ENCODE peak calls at places on chromosomes 2 and 18, in six cellular contexts. S is K562, U is adrenal gland, G is Peyer's patch, H is heart left ventricle, K is ovary. I is an unnamed sample.

GRCh38 chr2:233093721-233094120 is 33.6 kb downstream of the INPP5D start:
- DNase-seq in U (peak; percentile 5), H (no peak), K (no peak), G (no peak), S (no peak), I (no peak)

GRCh38 chr2:101080214-101081068 is 70.7 kb downstream of the TBC1D8 start:
- DNase-seq in H (no peak), S (no peak), U (no peak), K (no peak), G (no peak), I (no peak)

GRCh38 chr2:61707984-61708852 is 145.6 kb downstream of the FAM161A start:
- DNase-seq in K (no peak), G (no peak), S (no peak), H (no peak), U (peak; percentile 43), I (no peak)

GRCh38 chr18:76503595-76503994 is 8.6 kb upstream of the ZNF516 start:
- DNase-seq in K (no peak), U (no peak), G (no peak), H (no peak), S (no peak), I (no peak)

GRCh38 chr2:220509921-220510320 is 882.5 kb downstream of the SLC4A3 start:
- DNase-seq in H (no peak), K (no peak), U (no peak), S (no peak), G (no peak), I (no peak)

GRCh38 chr18:48547456-48548403 is 8.9 kb downstream of the CTIF start:
- DNase-seq in H (peak; percentile 35), U (peak; percentile 48), S (peak; percentile 19), K (no peak), G (no peak), I (no peak)

GRCh38 chr18:52615321-52615720 is 275.3 kb downstream of the DCC start:
- DNase-seq in U (no peak), H (no peak), G (no peak), K (no peak), S (no peak), I (no peak)

GRCh38 chr2:162293122-162293781 is 25.2 kb downstream of the IFIH1 start:
- DNase-seq in G (no peak), H (no peak), K (no peak), U (no peak), S (no peak), I (no peak)

GRCh38 chr2:65437392-65438135 is 5.2 kb upstream of the SPRED2 start:
- DNase-seq in S (peak; percentile 20), H (no peak), K (no peak), G (no peak), U (no peak), I (no peak)

GRCh38 chr18:41695441-41695840 is 259.6 kb upstream of the PIK3C3 start:
- DNase-seq in H (no peak), K (no peak), S (no peak), U (no peak), G (no peak), I (no peak)

GRCh38 chr2:237126519-237126918 is 40.8 kb downstream of the COPS8 start:
- DNase-seq in G (no peak), S (no peak), H (no peak), K (no peak), U (no peak), I (no peak)

GRCh38 chr18:7817596-7817995 is 250.5 kb downstream of the PTPRM start:
- DNase-seq in U (no peak), S (no peak), K (no peak), G (no peak), H (no peak), I (no peak)

GRCh38 chr2:32810909-32811495 is 135.8 kb upstream of the LTBP1 start:
- DNase-seq in H (no peak), K (no peak), U (no peak), S (no peak), G (no peak), I (no peak)

GRCh38 chr2:113863166-113863565 is 26.7 kb upstream of the ACTR3 start:
- DNase-seq in U (no peak), S (no peak), K (no peak), G (no peak), H (no peak), I (no peak)

GRCh38 chr2:215615067-215615828 is 179.4 kb upstream of the FN1 start:
- DNase-seq in U (no peak), S (no peak), H (no peak), G (no peak), K (no peak), I (no peak)

GRCh38 chr2:121626777-121627524 is 22.3 kb downstream of the CLASP1 start:
- DNase-seq in K (no peak), U (peak; percentile 71), G (no peak), S (no peak), H (no peak), I (no peak)

GRCh38 chr2:69310267-69310666 is 76.8 kb downstream of the GFPT1 start:
- DNase-seq in U (no peak), K (no peak), H (no peak), S (no peak), G (no peak), I (no peak)

GRCh38 chr18:292271-292670 is 24.4 kb upstream of the THOC1 start:
- DNase-seq in H (no peak), S (no peak), G (no peak), K (no peak), U (no peak), I (no peak)

GRCh38 chr2:241680827-241681599 is 5.6 kb downstream of the DTYMK start:
- DNase-seq in K (no peak), G (no peak), U (peak; percentile 77), H (no peak), S (no peak), I (no peak)

DNA sequence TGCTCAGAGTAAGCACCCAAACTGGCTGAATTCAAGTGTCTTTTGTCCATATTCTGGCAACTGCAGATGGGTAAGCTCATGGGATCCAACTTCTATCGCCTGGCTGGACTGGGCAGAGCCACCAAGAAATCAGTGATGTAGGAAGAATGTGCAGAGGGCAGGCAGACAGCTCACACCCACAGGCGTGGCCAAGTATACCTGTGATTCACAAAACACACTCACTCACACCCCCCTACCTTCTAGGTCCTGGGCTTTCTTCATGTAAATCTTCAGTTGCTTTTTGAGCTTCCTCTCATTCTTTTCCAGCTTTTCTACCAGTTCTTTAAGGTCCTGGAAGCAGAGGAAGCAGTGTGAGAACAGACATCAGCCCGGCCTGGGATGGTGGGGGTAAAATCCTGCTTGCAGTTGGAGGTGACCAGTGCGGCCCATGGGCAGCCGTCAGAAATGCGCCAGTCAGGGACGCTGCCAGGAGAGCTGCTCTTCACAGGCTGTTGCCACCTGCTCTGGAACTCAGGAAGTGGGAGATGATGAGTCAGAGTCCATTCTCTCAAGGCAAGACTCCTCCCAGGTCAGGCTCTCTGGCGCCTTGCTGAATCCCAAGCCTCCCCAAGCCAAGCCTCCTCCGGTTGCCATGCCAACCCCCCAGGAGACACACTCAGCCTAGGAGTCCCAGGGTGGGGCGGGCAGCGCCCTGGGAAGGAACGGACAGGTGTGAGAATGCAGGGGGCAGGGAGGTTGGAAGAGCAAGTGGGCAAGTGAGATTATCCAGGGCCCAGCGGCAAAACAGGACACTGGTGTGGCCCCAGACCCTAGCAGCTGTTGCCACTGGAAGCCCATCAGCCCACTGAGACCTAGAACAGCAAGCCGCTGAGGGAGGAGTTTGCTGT is 36.2 kb upstream of the ACAA2 start:
- DNase-seq in H (peak; percentile 44), U (no peak), S (peak; percentile 30), G (no peak), K (no peak), I (no peak)
- TF ChIP-seq POLR2A in H (no peak), U (no peak), S (no peak), G (peak; percentile 73), K (no peak), I (no peak)

GRCh38 chr18:57846258-57846657 is 43.1 kb upstream of the ATP8B1 start:
- DNase-seq in S (peak; percentile 11), H (no peak), K (no peak), U (peak; percentile 53), G (no peak), I (peak; percentile 94)
- TF ChIP-seq POLR2A in S (peak; percentile 24), H (no peak), K (no peak), U (no peak), G (no peak), I (no peak)

DNA sequence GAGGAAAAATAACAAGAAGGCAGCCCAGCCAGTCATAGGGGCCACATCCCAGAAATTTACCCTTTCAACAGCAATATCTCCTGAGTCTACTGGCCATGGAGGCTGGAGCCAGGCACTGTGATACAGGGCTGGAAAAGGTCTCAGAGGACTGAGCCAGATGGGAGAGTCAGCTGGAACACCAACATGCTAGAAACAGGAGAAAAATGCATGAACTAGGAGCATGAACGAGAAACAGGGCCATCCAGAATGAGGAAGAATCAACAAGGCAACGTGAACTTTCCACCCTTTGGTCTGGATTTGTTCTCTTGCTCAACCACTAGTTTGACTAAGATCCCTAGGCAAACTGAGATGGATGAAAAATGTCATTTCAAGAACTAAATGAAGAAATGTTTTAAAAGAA is 13.1 kb downstream of the PID1 start:
- DNase-seq in K (no peak), H (no peak), U (peak; percentile 34), S (no peak), G (no peak), I (no peak)
- TF ChIP-seq POLR2A in K (no peak), H (no peak), U (no peak), S (no peak), G (no peak), I (no peak)

GRCh38 chr2:172000696-172001361 is 1.1 kb downstream of the METAP1D start:
- DNase-seq in H (no peak), G (no peak), K (no peak), U (no peak), S (no peak), I (peak; percentile 28)

GRCh38 chr2:171996021-171996420 is 3.7 kb upstream of the METAP1D start:
- DNase-seq in S (no peak), U (no peak), G (no peak), K (no peak), H (no peak), I (no peak)

GRCh38 chr2:171995586-171995985 is 4.2 kb upstream of the METAP1D start:
- DNase-seq in U (no peak), K (no peak), H (no peak), S (no peak), G (no peak), I (no peak)

GRCh38 chr2:171999125-171999524 is 628 bp upstream of the METAP1D start:
- DNase-seq in S (no peak), K (no peak), H (no peak), G (no peak), U (no peak), I (no peak)

DNA sequence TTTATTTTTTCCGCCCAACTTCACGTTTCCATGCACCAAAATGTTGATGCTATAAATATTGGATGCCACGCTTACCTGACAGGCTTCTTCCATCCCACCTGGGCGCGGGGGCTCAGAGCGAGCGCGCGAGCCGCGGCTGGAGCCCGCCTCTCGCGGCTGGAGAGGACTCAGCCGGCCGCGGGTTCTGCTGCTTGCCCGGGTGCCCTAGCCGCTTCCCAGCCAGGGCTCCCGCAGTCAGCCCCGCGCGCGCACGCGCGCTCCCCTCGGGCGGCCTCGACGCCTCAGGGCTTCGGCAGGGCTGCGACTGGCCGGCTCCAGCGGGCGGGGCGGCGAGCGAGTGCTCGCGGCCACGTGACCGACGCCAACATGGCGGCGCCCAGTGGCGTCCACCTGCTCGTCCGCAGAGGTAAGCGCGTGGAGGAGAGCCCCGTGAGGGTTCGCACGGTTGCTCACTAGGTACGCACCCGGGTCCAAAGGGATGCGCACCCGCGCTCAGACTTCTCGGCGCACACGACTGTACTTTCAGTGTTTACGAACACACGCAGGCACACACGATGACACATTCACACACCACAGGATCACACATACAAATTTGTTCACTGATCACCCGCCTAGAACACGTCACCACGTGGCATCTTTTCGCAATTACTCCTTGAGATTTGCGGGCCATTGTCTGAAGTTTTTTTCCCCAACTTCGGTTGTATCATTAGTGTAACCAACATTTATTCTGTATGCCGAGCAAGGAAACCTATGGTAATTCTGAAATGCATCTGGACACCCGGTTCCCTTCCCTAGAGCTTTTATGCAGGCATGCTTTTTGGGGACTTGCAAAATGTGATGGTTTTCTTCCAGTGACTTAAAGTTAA is at the start of gene METAP1D:
- DNase-seq in G (peak; percentile 84), S (peak; percentile 98), H (peak; percentile 86), U (peak; percentile 89), K (peak; percentile 91), I (peak; percentile 95)
- TF ChIP-seq POLR2A in G (no peak), S (peak; percentile 94), H (no peak), U (peak; percentile 53), K (no peak), I (peak; percentile 90)